ENCODE peak calls at places on chromosome 12, in five cellular contexts. R, D, E, O and X are unnamed samples.

GRCh38 chr12:15688202-15688736 is 100.9 kb downstream of the EPS8 start:
- DNase-seq in E (peak; percentile 81), D (no peak), O (no peak), R (no peak), X (no peak)

GRCh38 chr12:16300706-16301105 is 23.2 kb upstream of the SLC15A5 start:
- DNase-seq in R (peak; percentile 59), D (no peak), O (no peak), E (no peak), X (no peak)

GRCh38 chr12:13404631-13405473 is 208.3 kb downstream of the EMP1 start:
- DNase-seq in O (no peak), D (no peak), R (no peak), E (no peak), X (no peak)

GRCh38 chr12:129052373-129052772 is 199.1 kb downstream of the GLT1D1 start:
- DNase-seq in O (no peak), D (no peak), R (no peak), E (no peak), X (peak; percentile 26)

GRCh38 chr12:31118831-31119530 is 45.3 kb downstream of the DDX11 start:
- DNase-seq in D (peak; percentile 22), R (no peak), E (no peak), O (no peak), X (no peak)

GRCh38 chr12:89350661-89351488 is 1.4 kb downstream of the DUSP6 start:
- DNase-seq in D (peak; percentile 16), E (peak; percentile 33), O (peak; percentile 47), R (no peak), X (peak; percentile 41)

GRCh38 chr12:82461851-82462250 is 103.5 kb downstream of the METTL25 start:
- DNase-seq in R (no peak), D (no peak), O (peak; percentile 32), E (no peak), X (no peak)

GRCh38 chr12:102816816-102817434 is 100.1 kb downstream of the PAH start:
- DNase-seq in E (no peak), O (peak; percentile 36), D (no peak), R (peak; percentile 6), X (peak; percentile 27)

GRCh38 chr12:89383235-89384049 is 31.1 kb upstream of the DUSP6 start:
- DNase-seq in R (no peak), O (peak; percentile 20), E (no peak), D (no peak), X (peak; percentile 39)

GRCh38 chr12:24222968-24223367 is 273.5 kb upstream of the SOX5 start:
- DNase-seq in E (no peak), D (no peak), R (peak; percentile 50), O (peak; percentile 6), X (peak; percentile 83)

GRCh38 chr12:124747426-124748161 is 116.1 kb downstream of the SCARB1 start:
- DNase-seq in R (peak; percentile 82), E (peak; percentile 52), O (peak; percentile 53), D (no peak), X (peak; percentile 99)

GRCh38 chr12:94183702-94184379 is 35.5 kb downstream of the PLXNC1 start:
- DNase-seq in E (no peak), D (no peak), O (no peak), R (no peak), X (no peak)

GRCh38 chr12:57694459-57695019 is 607 bp downstream of the OS9 start:
- DNase-seq in O (peak; percentile 81), D (no peak), R (no peak), E (peak; percentile 10), X (peak; percentile 25)

GRCh38 chr12:18684430-18684829 is 53.4 kb downstream of the PLCZ1 start:
- DNase-seq in R (no peak), E (no peak), D (no peak), O (no peak), X (no peak)

GRCh38 chr12:107320031-107320928 is 226.9 kb upstream of the CRY1 start:
- DNase-seq in R (no peak), O (peak; percentile 28), E (peak; percentile 47), D (peak; percentile 67), X (peak; percentile 76)